ENCODE peak calls at places on chromosome 18, in five cellular contexts. S is fibroblast of the aortic adventitia; L is activated CD4-positive, alpha-beta T cell treated with anti-CD3 and anti-CD28 coated beads, Interleukin-2, amount 10 ng/mL, durations not matched to agents 7 days and 5 days; V is activated effector memory CD4-positive, alpha-beta T cell treated with anti-CD3 and anti-CD28 coated beads, Interleukin-2, amount 50 U/mL, for 16 hours; T is progenitor cell of endocrine pancreas. D is an unnamed sample.

GRCh38 chr18:10140461-10140911 is 226.7 kb downstream of the VAPA start:
- DNase-seq in T (no peak), L (no peak), S (no peak), V (no peak), D (no peak)

GRCh38 chr18:52337286-52337685 is 2.7 kb upstream of the DCC start:
- DNase-seq in L (no peak), T (no peak), V (no peak), S (no peak), D (no peak)

GRCh38 chr18:62037989-62038778 is 145.4 kb upstream of the RNF152 start:
- DNase-seq in T (no peak), S (peak), V (no peak), L (no peak), D (no peak)

GRCh38 chr18:27377251-27377650 is 192.1 kb upstream of the CHST9 start:
- DNase-seq in T (no peak), L (no peak), S (no peak), V (no peak), D (no peak)

GRCh38 chr18:13564579-13564978 is 161.8 kb downstream of the FAM210A start:
- DNase-seq in S (no peak), L (no peak), T (no peak), V (no peak), D (no peak)

GRCh38 chr18:75173758-75174157 is 35.2 kb downstream of the PTGR3 start:
- DNase-seq in S (no peak), T (no peak), V (peak), L (no peak), D (no peak)

GRCh38 chr18:44732604-44733003 is 51.9 kb downstream of the SETBP1 start:
- DNase-seq in T (no peak), V (no peak), S (no peak), L (no peak), D (no peak)

GRCh38 chr18:73461038-73461779 is 593.4 kb upstream of the NETO1 start:
- DNase-seq in T (no peak), S (no peak), V (no peak), L (no peak), D (no peak)

GRCh38 chr18:35983818-35984217 is 11.3 kb downstream of the RMP24 start:
- DNase-seq in L (no peak), V (no peak), S (peak), T (no peak), D (no peak)

GRCh38 chr18:4106407-4107033 is 348.6 kb downstream of the DLGAP1 start:
- DNase-seq in T (peak), L (peak), V (peak), S (peak), D (no peak)

GRCh38 chr18:37289423-37289822 is 276.2 kb downstream of the CELF4 start:
- DNase-seq in T (no peak), L (no peak), V (no peak), S (no peak), D (no peak)

GRCh38 chr18:34767601-34768027 is 57.5 kb downstream of the DTNA start:
- DNase-seq in L (no peak), T (no peak), S (peak), V (no peak), D (no peak)

GRCh38 chr18:13465476-13465875 is 246.9 kb downstream of the LDLRAD4 start:
- DNase-seq in L (no peak), S (no peak), V (no peak), T (no peak), D (no peak)

GRCh38 chr18:58862851-58863538 is 1.7 kb upstream of the ZNF532 start:
- DNase-seq in S (peak), L (no peak), T (no peak), V (peak), D (no peak)

GRCh38 chr18:45056907-45057306 is 376.2 kb downstream of the SETBP1 start:
- DNase-seq in T (no peak), L (no peak), V (no peak), S (peak), D (no peak)

GRCh38 chr18:77343846-77344527 is 94.3 kb downstream of the GALR1 start:
- DNase-seq in V (no peak), T (no peak), S (no peak), L (no peak), D (no peak)

GRCh38 chr18:12608292-12608691 is 49.6 kb downstream of the SPIRE1 start:
- DNase-seq in S (peak), T (no peak), V (no peak), L (no peak), D (no peak)

GRCh38 chr18:74303306-74303705 is 11.5 kb upstream of the CYB5A start:
- DNase-seq in L (no peak), V (no peak), S (no peak), T (no peak), D (no peak)

GRCh38 chr18:52979888-52980287 is 639.9 kb downstream of the DCC start:
- DNase-seq in S (no peak), V (no peak), L (no peak), T (no peak), D (no peak)

GRCh38 chr18:58338961-58339722 is 289.7 kb downstream of the ALPK2 start:
- DNase-seq in V (no peak), S (peak), L (no peak), T (peak), D (no peak)

GRCh38 chr18:69659142-69659651 is 258.5 kb downstream of the DOK6 start:
- DNase-seq in T (no peak), L (no peak), V (no peak), S (no peak), D (no peak)

GRCh38 chr18:47118986-47119385 is 31.3 kb downstream of the HDHD2 start:
- DNase-seq in S (peak), V (no peak), T (no peak), L (no peak), D (no peak)

GRCh38 chr18:57776354-57776753 is 26.8 kb downstream of the ATP8B1 start:
- DNase-seq in S (no peak), V (no peak), T (no peak), L (no peak), D (no peak)

GRCh38 chr18:51168960-51169662 is 28.4 kb downstream of the MEX3C start:
- DNase-seq in L (peak), T (no peak), S (no peak), V (no peak), D (no peak)

GRCh38 chr18:42956287-42956686 is 159.2 kb downstream of the RIT2 start:
- DNase-seq in T (no peak), L (no peak), V (no peak), S (no peak), D (no peak)

GRCh38 chr18:6009751-6010150 is 114.4 kb upstream of the TMEM200C start:
- DNase-seq in L (no peak), V (no peak), T (no peak), S (peak), D (no peak)

D was measured in cortex of kidney.